ENCODE peak calls at places on chromosomes 13 and 19, in ten cellular contexts. G, F, L, M, X, T, E, H, W and A are unnamed samples.
A peak's percentile ranks its signal among the peaks of the same experiment; 100 is the strongest.

GRCh38 chr19:44925114-44925891 is 10.9 kb downstream of the APOC1 start:
- DNase-seq in F (no peak), T (no peak), M (no peak), X (peak; percentile 89), W (peak; percentile 90), E (no peak), L (peak; percentile 81), H (peak; percentile 74), G (no peak), A (peak; percentile 92)

GRCh38 chr19:57675881-57676280 is 5.9 kb upstream of the ZNF551 start:
- DNase-seq in M (no peak), L (no peak), W (no peak), X (no peak), F (no peak), E (no peak), H (no peak), G (no peak), T (no peak), A (no peak)

GRCh38 chr19:33293255-33294057 is 8.9 kb downstream of the CEBPA start:
- DNase-seq in X (no peak), M (no peak), G (peak; percentile 94), F (no peak), L (no peak), W (no peak), E (no peak), H (peak; percentile 54), T (peak; percentile 31), A (no peak)

GRCh38 chr13:76969488-76970365 is 21.4 kb downstream of the ACOD1 start:
- DNase-seq in H (no peak), G (no peak), X (no peak), F (no peak), M (no peak), E (no peak), T (no peak), W (no peak), L (no peak), A (no peak)

GRCh38 chr19:11560404-11560988 is 1.5 kb upstream of the ELOF1 start:
- DNase-seq in T (peak; percentile 73), E (no peak), H (peak; percentile 49), W (no peak), L (no peak), X (no peak), M (no peak), F (peak; percentile 79), G (no peak), A (peak; percentile 66)

GRCh38 chr19:16366433-16367268 is 42.0 kb downstream of the KLF2 start:
- DNase-seq in E (no peak), T (no peak), G (no peak), F (no peak), W (no peak), L (no peak), M (no peak), X (peak; percentile 44), H (no peak), A (peak; percentile 48)

GRCh38 chr13:112976526-112976925 is 7.5 kb downstream of the MCF2L start:
- DNase-seq in F (no peak), E (no peak), H (no peak), G (no peak), L (no peak), X (no peak), T (no peak), W (no peak), M (no peak), A (no peak)

GRCh38 chr13:67857581-67858310 is 627.6 kb upstream of the PCDH9 start:
- DNase-seq in F (no peak), M (no peak), L (no peak), H (no peak), G (no peak), W (no peak), X (no peak), E (no peak), T (no peak), A (no peak)

GRCh38 chr13:97339019-97339988 is 94.7 kb upstream of the RAP2A start:
- DNase-seq in G (no peak), F (no peak), H (peak; percentile 41), E (no peak), M (no peak), X (peak; percentile 66), T (no peak), L (peak; percentile 36), W (no peak), A (peak; percentile 91)

GRCh38 chr13:37914781-37915391 is 45.3 kb upstream of the TRPC4 start:
- DNase-seq in L (no peak), W (no peak), T (no peak), E (no peak), H (no peak), M (no peak), X (no peak), F (no peak), G (no peak), A (no peak)

GRCh38 chr19:16199275-16199932 is 1.7 kb downstream of the AP1M1 start:
- DNase-seq in L (no peak), X (no peak), W (no peak), H (no peak), M (no peak), T (no peak), E (no peak), F (no peak), G (no peak), A (peak; percentile 61)

GRCh38 chr13:94956407-94957110 is 244.2 kb upstream of the SOX21 start:
- DNase-seq in E (no peak), T (no peak), L (no peak), M (no peak), X (no peak), F (no peak), W (no peak), H (no peak), G (no peak), A (no peak)

GRCh38 chr13:94959616-94960015 is 247.3 kb upstream of the SOX21 start:
- DNase-seq in W (no peak), F (no peak), L (no peak), M (no peak), G (no peak), X (no peak), H (no peak), T (no peak), E (no peak), A (no peak)
- H3K27ac ChIP-seq in W (no peak overlapping the region), F (no peak overlapping the region), L (no peak overlapping the region), M (no peak overlapping the region), G (no peak overlapping the region), X (no peak overlapping the region), H (no peak overlapping the region), T (no peak overlapping the region), E (no peak overlapping the region), A (no peak overlapping the region)

GRCh38 chr13:27270594-27271520 is at the start of gene RASL11A:
- DNase-seq in G (peak; percentile 41), T (peak; percentile 82), E (peak; percentile 74), W (peak; percentile 92), L (peak; percentile 80), M (peak; percentile 93), F (peak; percentile 92), H (peak; percentile 90), X (peak; percentile 89), A (peak; percentile 95)
- TF ChIP-seq EP300 in G (no peak), T (no peak), E (no peak), W (no peak), L (peak; percentile 88), M (no peak), F (no peak), H (no peak), X (no peak), A (no peak)

GRCh38 chr19:36030264-36031148 is 2.2 kb downstream of the CLIP3 start:
- DNase-seq in L (no peak), G (no peak), E (no peak), F (peak; percentile 34), T (no peak), W (no peak), H (no peak), M (no peak), X (no peak), A (no peak)

GRCh38 chr19:36027696-36028095 is 5.0 kb downstream of the CLIP3 start:
- DNase-seq in W (no peak), G (no peak), T (no peak), H (no peak), X (no peak), M (no peak), L (no peak), F (no peak), E (no peak), A (no peak)

GRCh38 chr19:36028313-36029041 is 4.2 kb downstream of the CLIP3 start:
- DNase-seq in H (no peak), L (no peak), T (no peak), G (no peak), E (no peak), F (peak; percentile 11), W (no peak), X (no peak), M (no peak), A (no peak)

GRCh38 chr19:36031308-36031707 is 1.4 kb downstream of the CLIP3 start:
- DNase-seq in T (no peak), H (no peak), M (no peak), L (no peak), X (no peak), E (no peak), G (no peak), F (no peak), W (no peak), A (no peak)

DNA sequence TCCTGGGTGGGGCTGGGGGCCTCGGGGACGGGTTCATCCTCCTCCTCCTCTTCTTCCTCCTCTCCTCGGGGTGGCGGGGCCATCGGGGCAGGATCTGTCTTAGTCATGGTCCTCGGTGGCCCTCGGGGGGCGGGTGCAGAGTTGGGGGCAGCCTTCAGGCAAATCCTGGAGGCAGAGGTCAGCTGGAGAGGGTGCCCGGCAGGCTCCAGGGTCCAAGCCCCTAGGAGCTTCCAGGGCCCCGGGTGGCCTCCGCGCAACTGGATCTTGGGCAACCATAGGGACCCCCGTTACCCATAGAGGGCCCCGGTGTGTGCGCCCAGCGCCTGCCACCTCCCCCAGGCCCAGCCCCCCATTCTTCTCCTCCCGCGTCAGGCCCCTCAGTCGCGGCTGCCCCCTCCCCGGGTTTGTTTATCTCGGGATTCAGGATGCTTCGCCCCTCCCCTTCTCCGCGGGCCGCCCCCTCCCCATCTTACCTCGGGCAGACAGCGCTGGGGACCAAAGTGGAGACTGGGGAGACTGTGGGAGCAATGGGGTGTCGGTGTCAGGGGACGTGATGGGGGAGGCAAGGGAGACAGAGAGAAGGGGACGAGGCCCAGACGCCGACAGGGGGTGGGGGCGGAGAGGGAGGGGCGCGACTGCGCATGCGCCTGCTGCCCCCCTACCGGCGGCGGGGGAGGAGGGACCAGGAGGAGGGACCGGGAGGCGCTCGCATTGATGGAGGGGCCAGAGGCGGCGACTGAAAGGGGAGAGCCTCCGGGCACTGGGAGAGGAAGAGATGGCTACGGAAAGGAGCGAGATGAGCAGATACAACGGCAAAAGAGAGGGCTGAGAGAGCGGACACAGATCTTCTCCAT is at the start of gene CLIP3:
- DNase-seq in W (no peak), T (peak; percentile 39), H (peak; percentile 45), M (no peak), F (peak; percentile 100), L (peak; percentile 34), X (peak; percentile 87), G (no peak), E (no peak), A (peak; percentile 92)
- H3K27ac ChIP-seq in W (no peak within 1 kb of the TSS), T (no peak within 1 kb of the TSS), H (peak within 1 kb of the TSS; percentile 78), M (peak within 1 kb of the TSS; percentile 85), F (peak within 1 kb of the TSS; percentile 72), L (peak within 1 kb of the TSS; percentile 92), X (peak within 1 kb of the TSS; percentile 70), G (no peak within 1 kb of the TSS), E (no peak within 1 kb of the TSS), A (peak within 1 kb of the TSS; percentile 88)

DNA sequence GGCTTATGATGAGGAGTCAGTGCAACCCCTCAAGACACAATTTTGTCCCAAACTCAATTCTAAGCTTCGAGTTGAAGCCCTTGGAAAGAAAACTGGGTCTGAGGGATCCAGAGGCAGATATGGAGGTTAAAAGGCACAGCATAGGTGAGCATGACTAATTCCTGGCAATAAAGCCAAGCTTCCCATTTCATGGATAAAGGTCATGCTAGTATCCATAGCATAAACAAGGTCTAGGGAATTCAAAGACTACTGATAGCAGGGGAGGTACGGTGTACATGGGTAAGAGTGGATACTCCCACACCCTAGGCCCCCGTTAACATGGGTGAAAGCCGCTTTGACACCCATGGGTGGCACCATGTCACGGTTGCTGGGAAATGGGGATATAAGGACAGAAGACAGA is 24.0 kb downstream of the MED4 start:
- DNase-seq in X (no peak), F (no peak), M (no peak), G (no peak), W (no peak), L (no peak), E (no peak), T (no peak), H (no peak), A (no peak)
- TF ChIP-seq EP300 in X (no peak), F (no peak), M (no peak), G (no peak), W (no peak), L (no peak), E (no peak), T (no peak), H (no peak), A (no peak)